ENCODE peak calls at places on chromosome 3, in six cellular contexts. K, C, Q, S, D and B are unnamed samples.

GRCh38 chr3:139758654-139759291 is 81.0 kb upstream of the NMNAT3 start:
- DNase-seq in K (no peak), C (no peak), Q (no peak), S (no peak), D (no peak), B (no peak)

GRCh38 chr3:103218146-103218545 is 783.3 kb downstream of the ZPLD1 start:
- DNase-seq in K (no peak), C (no peak), Q (no peak), S (no peak), D (peak), B (no peak)

GRCh38 chr3:46110701-46111493 is 83.6 kb upstream of the XCR1 start:
- DNase-seq in K (peak), C (no peak), Q (no peak), S (no peak), D (no peak), B (no peak)

GRCh38 chr3:129031476-129032215 is 28.9 kb upstream of the GP9 start:
- DNase-seq in K (no peak), C (no peak), Q (no peak), S (no peak), D (no peak), B (peak)

GRCh38 chr3:42012935-42013651 is 51.2 kb upstream of the ULK4 start:
- DNase-seq in K (peak), C (peak), Q (peak), S (peak), D (peak), B (peak)

GRCh38 chr3:157572559-157573270 is 69.5 kb upstream of the VEPH1 start:
- DNase-seq in K (peak), C (no peak), Q (no peak), S (no peak), D (peak), B (no peak)

GRCh38 chr3:189981668-189982067 is 139.0 kb downstream of the P3H2 start:
- DNase-seq in K (no peak), C (no peak), Q (no peak), S (no peak), D (no peak), B (no peak)

GRCh38 chr3:105752791-105753415 is 115.9 kb downstream of the CBLB start:
- DNase-seq in K (no peak), C (peak), Q (no peak), S (no peak), D (no peak), B (no peak)

GRCh38 chr3:176190755-176191154 is 1006.5 kb downstream of the TBL1XR1 start:
- DNase-seq in K (no peak), C (no peak), Q (no peak), S (no peak), D (no peak), B (no peak)

GRCh38 chr3:107987036-107987557 is 103.7 kb downstream of the CD47 start:
- DNase-seq in K (no peak), C (no peak), Q (no peak), S (peak), D (no peak), B (peak)

GRCh38 chr3:170809021-170809974 is 60.7 kb downstream of the RPL22L1 start:
- DNase-seq in K (peak), C (no peak), Q (no peak), S (no peak), D (no peak), B (no peak)

GRCh38 chr3:27712136-27713065 is 9.7 kb downstream of the EOMES start:
- DNase-seq in K (peak), C (peak), Q (peak), S (peak), D (no peak), B (peak)

GRCh38 chr3:194536883-194537637 is 50.3 kb upstream of the ATP13A3 start:
- DNase-seq in K (no peak), C (no peak), Q (no peak), S (no peak), D (no peak), B (peak)

GRCh38 chr3:9862391-9863235 is 17.4 kb downstream of the CIDEC start:
- DNase-seq in K (no peak), C (no peak), Q (peak), S (peak), D (peak), B (peak)

GRCh38 chr3:122247825-122248185 is 64.3 kb downstream of the CASR start:
- DNase-seq in K (no peak), C (no peak), Q (no peak), S (no peak), D (no peak), B (no peak)

GRCh38 chr3:152095472-152095871 is 173.3 kb upstream of the MBNL1 start:
- DNase-seq in K (no peak), C (no peak), Q (no peak), S (no peak), D (no peak), B (no peak)

GRCh38 chr3:192207239-192207638 is 520.1 kb downstream of the FGF12 start:
- DNase-seq in K (no peak), C (no peak), Q (no peak), S (no peak), D (no peak), B (no peak)

GRCh38 chr3:111045564-111045963 is 26.1 kb upstream of the NECTIN3 start:
- DNase-seq in K (no peak), C (no peak), Q (no peak), S (no peak), D (no peak), B (no peak)

GRCh38 chr3:163891771-163892170 is 1186.5 kb downstream of the SI start:
- DNase-seq in K (no peak), C (no peak), Q (no peak), S (no peak), D (no peak), B (no peak)

GRCh38 chr3:188782725-188783124 is 389.0 kb upstream of the TPRG1 start:
- DNase-seq in K (no peak), C (no peak), Q (no peak), S (no peak), D (no peak), B (no peak)

GRCh38 chr3:21274000-21274671 is 476.9 kb downstream of the ZNF385D start:
- DNase-seq in K (no peak), C (no peak), Q (no peak), S (no peak), D (no peak), B (no peak)

GRCh38 chr3:170713648-170714047 is 127.8 kb upstream of the SLC7A14 start:
- DNase-seq in K (no peak), C (no peak), Q (no peak), S (no peak), D (no peak), B (no peak)

GRCh38 chr3:151386063-151386462 is 1.5 kb upstream of the P2RY12 start:
- DNase-seq in K (no peak), C (no peak), Q (no peak), S (no peak), D (no peak), B (no peak)

GRCh38 chr3:177571271-177571972 is 374.1 kb upstream of the TBL1XR1 start:
- DNase-seq in K (no peak), C (no peak), Q (no peak), S (no peak), D (no peak), B (no peak)

GRCh38 chr3:150168694-150169093 is 198.0 kb upstream of the PFN2 start:
- DNase-seq in K (no peak), C (no peak), Q (no peak), S (no peak), D (no peak), B (peak)

GRCh38 chr3:71478568-71478967 is 105.0 kb downstream of the FOXP1 start:
- DNase-seq in K (no peak), C (no peak), Q (no peak), S (no peak), D (no peak), B (no peak)

GRCh38 chr3:194738254-194739093 is 52.8 kb downstream of the FAM43A start:
- DNase-seq in K (no peak), C (no peak), Q (no peak), S (no peak), D (no peak), B (peak)

GRCh38 chr3:102053375-102053989 is 204.2 kb downstream of the NFKBIZ start:
- DNase-seq in K (no peak), C (no peak), Q (no peak), S (no peak), D (no peak), B (no peak)

GRCh38 chr3:35522450-35522849 is 116.9 kb upstream of the ARPP21 start:
- DNase-seq in K (no peak), C (no peak), Q (no peak), S (no peak), D (no peak), B (no peak)

GRCh38 chr3:71341721-71342120 is 241.8 kb downstream of the FOXP1 start:
- DNase-seq in K (no peak), C (no peak), Q (no peak), S (no peak), D (no peak), B (no peak)

GRCh38 chr3:128971421-128971820 is 22.5 kb downstream of the CFAP92 start:
- DNase-seq in K (no peak), C (no peak), Q (no peak), S (no peak), D (no peak), B (peak)

GRCh38 chr3:157464283-157464682 is 27.6 kb downstream of the PTX3 start:
- DNase-seq in K (no peak), C (no peak), Q (no peak), S (no peak), D (no peak), B (no peak)